ENCODE peak calls at places on chromosome 17, in six cellular contexts. B is SW480, J is NCI-H1930, D is substantia nigra, V is T-helper 2 cell, W is NCI-H345. M is an unnamed sample.

GRCh38 chr17:39402279-39402889 is 958 bp upstream of the FBXL20 start:
- DNase-seq in B (peak; percentile 94), W (peak; percentile 93), V (peak; percentile 93), J (peak; percentile 87), D (peak; percentile 80), M (peak; percentile 86)

GRCh38 chr17:61410555-61411089 is 11.0 kb downstream of the TBX2 start:
- DNase-seq in J (peak; percentile 79), B (no peak), D (peak; percentile 46), W (no peak), V (peak; percentile 77), M (no peak)

GRCh38 chr17:80296221-80296620 is 35.6 kb downstream of the RNF213 start:
- DNase-seq in D (no peak), V (no peak), W (no peak), J (no peak), B (no peak), M (no peak)

GRCh38 chr17:39744836-39745215 is 7.1 kb downstream of the GRB7 start:
- DNase-seq in J (no peak), V (no peak), D (no peak), W (no peak), B (no peak), M (no peak)

GRCh38 chr17:76547183-76547641 is 7.4 kb downstream of the PRCD start:
- DNase-seq in D (peak; percentile 76), J (no peak), B (peak; percentile 64), W (peak; percentile 39), V (peak; percentile 51), M (no peak)

GRCh38 chr17:15475620-15476354 is 8.4 kb upstream of the CDRT4 start:
- DNase-seq in V (no peak), B (peak; percentile 47), W (no peak), D (no peak), J (no peak), M (no peak)

GRCh38 chr17:40417609-40418427 is at the start of gene TOP2A:
- DNase-seq in B (peak; percentile 99), W (peak; percentile 100), V (peak; percentile 99), J (peak; percentile 100), D (peak; percentile 90), M (peak; percentile 100)

GRCh38 chr17:1959871-1960569 is 65.1 kb downstream of the RTN4RL1 start:
- DNase-seq in D (no peak), W (no peak), B (no peak), J (no peak), V (no peak), M (no peak)

GRCh38 chr17:7318121-7318860 is 3.1 kb upstream of the GPS2 start:
- DNase-seq in W (no peak), B (no peak), D (no peak), V (no peak), J (no peak), M (no peak)

GRCh38 chr17:6524520-6524919 is 31.8 kb downstream of the PITPNM3 start:
- DNase-seq in D (no peak), B (no peak), V (no peak), W (no peak), J (no peak), M (no peak)

GRCh38 chr17:38868095-38868967 is 1.5 kb upstream of the LASP1 start:
- DNase-seq in D (no peak), V (no peak), J (peak; percentile 21), W (peak; percentile 73), B (no peak), M (no peak)

GRCh38 chr17:15966183-15966878 is 21.4 kb downstream of the ADORA2B start:
- DNase-seq in B (peak; percentile 78), V (no peak), W (peak; percentile 34), D (no peak), J (no peak), M (peak; percentile 44)

GRCh38 chr17:81340606-81341346 is 45.7 kb upstream of the SLC38A10 start:
- DNase-seq in W (no peak), V (no peak), D (no peak), J (no peak), B (no peak), M (no peak)

M was measured in astrocyte of the cerebellum.